ENCODE peak calls at places on chromosomes 12 and 14, in seven cellular contexts. J is AG04450, D is prostate gland, I is GM06990, A is psoas muscle, U is HL-60, E is mammary epithelial cell. Q is an unnamed sample.

GRCh38 chr14:25231006-25231405 is 181.1 kb upstream of the STXBP6 start:
- DNase-seq in J (no peak), D (no peak), I (no peak), A (no peak), U (no peak), E (no peak), Q (peak)

GRCh38 chr12:127205781-127206535 is 1061.0 kb upstream of the TMEM132C start:
- DNase-seq in J (no peak), D (no peak), I (no peak), A (no peak), U (no peak), E (no peak), Q (no peak)

GRCh38 chr12:38056701-38057689 is 259.6 kb upstream of the ALG10B start:
- DNase-seq in J (no peak), D (no peak), I (no peak), A (no peak), U (no peak), E (peak), Q (no peak)

GRCh38 chr12:108826807-108827721 is 30.3 kb downstream of the SSH1 start:
- DNase-seq in J (no peak), D (no peak), I (no peak), A (no peak), U (no peak), E (no peak), Q (peak)

GRCh38 chr12:28318273-28318672 is 128.0 kb downstream of the CCDC91 start:
- DNase-seq in J (no peak), D (no peak), I (no peak), A (no peak), U (peak), E (no peak), Q (no peak)

GRCh38 chr14:74038015-74038859 is 19.1 kb downstream of the BBOF1 start:
- DNase-seq in J (no peak), D (no peak), I (peak), A (no peak), U (no peak), E (peak), Q (peak)

GRCh38 chr12:94592080-94592479 is 58.3 kb downstream of the TMCC3 start:
- DNase-seq in J (no peak), D (peak), I (no peak), A (no peak), U (no peak), E (peak), Q (no peak)

GRCh38 chr14:73209943-73210342 is 27.4 kb upstream of the PAPLN start:
- DNase-seq in J (no peak), D (no peak), I (no peak), A (no peak), U (no peak), E (peak), Q (peak)

GRCh38 chr12:53766881-53767280 is 15.1 kb upstream of the CISTR start:
- DNase-seq in J (no peak), D (no peak), I (no peak), A (no peak), U (no peak), E (no peak), Q (peak)

GRCh38 chr14:99192823-99193222 is 79.2 kb downstream of the BCL11B start:
- DNase-seq in J (no peak), D (no peak), I (no peak), A (no peak), U (no peak), E (no peak), Q (no peak)

GRCh38 chr12:77940011-77940423 is 109.3 kb downstream of the NAV3 start:
- DNase-seq in J (peak), D (no peak), I (no peak), A (no peak), U (no peak), E (peak), Q (peak)

GRCh38 chr12:122946690-122947271 is 19.5 kb downstream of the ABCB9 start:
- DNase-seq in J (peak), D (peak), I (peak), A (peak), U (peak), E (peak), Q (peak)

GRCh38 chr14:93317200-93317599 is 15.6 kb downstream of the BTBD7 start:
- DNase-seq in J (no peak), D (no peak), I (no peak), A (no peak), U (no peak), E (no peak), Q (no peak)

GRCh38 chr12:6082613-6083012 is 41.9 kb downstream of the VWF start:
- DNase-seq in J (no peak), D (no peak), I (no peak), A (no peak), U (no peak), E (no peak), Q (no peak)

GRCh38 chr14:55927059-55927458 is 191.2 kb upstream of the PELI2 start:
- DNase-seq in J (no peak), D (no peak), I (no peak), A (no peak), U (no peak), E (no peak), Q (no peak)

GRCh38 chr14:50045039-50045711 is 71.2 kb downstream of the VCPKMT start:
- DNase-seq in J (peak), D (peak), I (peak), A (peak), U (no peak), E (peak), Q (peak)

GRCh38 chr12:124485371-124485770 is 82.0 kb downstream of the NCOR2 start:
- DNase-seq in J (no peak), D (no peak), I (no peak), A (no peak), U (no peak), E (no peak), Q (no peak)

GRCh38 chr12:78398750-78399149 is 465.8 kb upstream of the SYT1 start:
- DNase-seq in J (no peak), D (no peak), I (no peak), A (no peak), U (no peak), E (peak), Q (peak)

GRCh38 chr12:23640754-23641153 is 308.7 kb downstream of the SOX5 start:
- DNase-seq in J (no peak), D (no peak), I (no peak), A (no peak), U (no peak), E (no peak), Q (no peak)

GRCh38 chr12:16602412-16602811 is 3.5 kb downstream of the LMO3 start:
- DNase-seq in J (no peak), D (no peak), I (no peak), A (no peak), U (no peak), E (no peak), Q (no peak)
- H3K4me3 ChIP-seq in J (no peak), D (no peak), I (no peak), A (no peak), U (no peak), E (no peak), Q (no peak)

DNA sequence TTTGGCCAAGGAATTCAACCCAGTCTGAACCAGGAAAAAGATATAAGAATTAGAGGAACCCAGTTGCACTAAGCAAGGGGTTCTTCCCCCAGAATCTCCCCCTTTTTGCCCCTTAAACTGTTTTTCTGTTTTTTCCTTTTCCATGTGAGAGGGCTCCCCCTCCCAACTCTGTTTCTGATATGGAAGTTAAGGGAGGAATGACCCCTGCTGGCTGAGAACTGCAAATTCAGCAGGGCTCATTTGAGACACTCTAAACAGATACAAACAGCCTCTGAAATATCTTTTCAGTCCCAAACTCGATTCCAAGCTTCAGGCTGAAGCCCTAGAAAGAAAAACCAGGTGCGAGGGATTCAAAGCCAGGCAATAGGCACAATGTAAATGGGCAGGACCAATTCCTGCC is 132.7 kb downstream of the SLC41A2 start:
- DNase-seq in J (no peak), D (no peak), I (no peak), A (no peak), U (no peak), E (peak), Q (no peak)
- TF ChIP-seq CTCF in J (peak), D (no peak), I (no peak), A (no peak), U (peak), E (peak), Q (peak)

GRCh38 chr12:132510111-132510724 is 20.3 kb downstream of the FBRSL1 start:
- DNase-seq in J (no peak), D (no peak), I (no peak), A (no peak), U (no peak), E (no peak), Q (no peak)

GRCh38 chr12:132512197-132513069 is 22.5 kb downstream of the FBRSL1 start:
- DNase-seq in J (no peak), D (no peak), I (no peak), A (no peak), U (no peak), E (no peak), Q (no peak)

GRCh38 chr12:132511516-132512196 is 21.7 kb downstream of the FBRSL1 start:
- DNase-seq in J (no peak), D (no peak), I (no peak), A (no peak), U (no peak), E (no peak), Q (no peak)

GRCh38 chr12:132508860-132509732 is 19.1 kb downstream of the FBRSL1 start:
- DNase-seq in J (no peak), D (no peak), I (no peak), A (no peak), U (no peak), E (no peak), Q (no peak)

DNA sequence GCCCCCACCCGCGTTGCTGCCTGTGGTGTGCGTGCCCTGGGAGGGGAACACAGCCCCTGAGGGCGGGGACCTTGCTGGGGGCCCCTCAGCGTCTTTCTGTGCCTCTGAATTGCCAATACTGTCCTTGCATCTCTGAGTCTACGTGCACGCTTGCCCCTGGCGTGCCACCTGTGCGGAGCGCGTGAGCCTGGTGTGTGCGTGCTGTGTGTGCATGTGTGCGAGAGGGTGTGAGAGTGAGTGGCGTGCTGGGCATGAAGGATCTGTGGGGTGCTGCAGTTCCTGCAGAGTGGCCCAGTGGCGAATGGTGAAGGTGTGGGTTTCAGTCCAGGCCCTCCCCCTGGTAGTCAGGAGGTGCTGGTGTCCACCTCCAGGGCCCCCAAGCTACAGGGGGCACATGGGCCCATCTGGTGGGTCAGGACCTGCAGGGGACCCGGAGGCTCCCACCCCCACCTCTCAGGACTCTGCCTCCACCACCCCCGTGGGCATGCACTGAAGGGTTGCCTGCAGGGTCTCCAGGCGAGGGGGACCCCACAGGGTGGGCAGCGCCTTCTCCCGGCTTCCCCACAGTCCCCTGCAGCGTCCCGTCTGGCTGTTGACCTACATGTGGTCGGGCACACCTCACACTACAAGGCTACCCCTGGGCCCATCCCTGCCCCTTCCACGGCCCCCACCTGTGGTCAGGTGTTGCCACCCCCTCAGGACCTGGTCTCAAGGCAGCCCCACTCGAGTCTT is 21.0 kb downstream of the FBRSL1 start:
- DNase-seq in J (no peak), D (no peak), I (no peak), A (no peak), U (no peak), E (no peak), Q (no peak)
- H3K4me3 ChIP-seq in J (no peak), D (no peak), I (no peak), A (no peak), U (no peak), E (no peak), Q (no peak)

DNA sequence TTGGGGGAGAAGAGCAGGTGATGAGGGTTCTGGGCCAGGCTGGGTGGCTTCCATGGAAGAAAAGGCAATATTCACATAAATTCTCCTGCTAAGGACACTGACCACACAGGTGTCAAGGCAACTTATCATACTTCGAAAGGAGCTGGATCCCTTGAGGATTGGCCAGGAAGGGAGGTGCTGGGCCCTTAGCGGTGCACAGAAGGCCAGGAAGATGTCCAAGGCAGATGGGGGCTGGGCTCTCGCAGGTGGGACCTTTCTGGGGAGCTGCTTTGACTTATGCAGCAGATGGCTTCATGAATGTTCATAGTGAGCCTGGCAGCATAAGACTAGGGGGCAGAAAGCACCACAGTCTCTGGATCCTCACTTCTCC is 3.9 kb downstream of the CD63 start:
- DNase-seq in J (no peak), D (no peak), I (no peak), A (peak), U (no peak), E (no peak), Q (no peak)
- TF ChIP-seq CTCF in J (no peak), D (no peak), I (no peak), A (no peak), U (no peak), E (no peak), Q (no peak)

DNA sequence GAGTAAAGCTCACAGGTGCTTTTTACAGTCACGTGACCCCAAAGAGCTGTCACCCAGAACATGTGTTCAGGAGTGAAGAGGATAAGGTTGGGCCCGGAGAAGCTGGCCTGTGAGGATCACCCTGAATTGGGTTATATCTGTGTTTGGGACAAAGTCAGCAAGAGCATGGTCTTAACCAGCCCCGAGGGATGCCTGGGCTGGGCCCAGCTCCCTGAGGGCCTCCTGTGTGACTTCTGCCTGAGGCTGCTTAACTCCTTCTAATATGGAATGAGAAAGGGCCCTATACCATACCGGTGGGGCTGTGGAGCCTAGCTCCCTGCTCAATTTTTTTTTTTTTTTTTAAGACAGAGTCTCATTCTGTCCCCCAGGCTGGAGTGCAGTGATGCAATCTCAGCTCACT is 2.5 kb downstream of the CDCA4 start:
- DNase-seq in J (no peak), D (no peak), I (no peak), A (no peak), U (no peak), E (no peak), Q (no peak)
- H3K4me3 ChIP-seq in J (no peak), D (no peak), I (peak), A (no peak), U (peak), E (no peak), Q (no peak)

DNA sequence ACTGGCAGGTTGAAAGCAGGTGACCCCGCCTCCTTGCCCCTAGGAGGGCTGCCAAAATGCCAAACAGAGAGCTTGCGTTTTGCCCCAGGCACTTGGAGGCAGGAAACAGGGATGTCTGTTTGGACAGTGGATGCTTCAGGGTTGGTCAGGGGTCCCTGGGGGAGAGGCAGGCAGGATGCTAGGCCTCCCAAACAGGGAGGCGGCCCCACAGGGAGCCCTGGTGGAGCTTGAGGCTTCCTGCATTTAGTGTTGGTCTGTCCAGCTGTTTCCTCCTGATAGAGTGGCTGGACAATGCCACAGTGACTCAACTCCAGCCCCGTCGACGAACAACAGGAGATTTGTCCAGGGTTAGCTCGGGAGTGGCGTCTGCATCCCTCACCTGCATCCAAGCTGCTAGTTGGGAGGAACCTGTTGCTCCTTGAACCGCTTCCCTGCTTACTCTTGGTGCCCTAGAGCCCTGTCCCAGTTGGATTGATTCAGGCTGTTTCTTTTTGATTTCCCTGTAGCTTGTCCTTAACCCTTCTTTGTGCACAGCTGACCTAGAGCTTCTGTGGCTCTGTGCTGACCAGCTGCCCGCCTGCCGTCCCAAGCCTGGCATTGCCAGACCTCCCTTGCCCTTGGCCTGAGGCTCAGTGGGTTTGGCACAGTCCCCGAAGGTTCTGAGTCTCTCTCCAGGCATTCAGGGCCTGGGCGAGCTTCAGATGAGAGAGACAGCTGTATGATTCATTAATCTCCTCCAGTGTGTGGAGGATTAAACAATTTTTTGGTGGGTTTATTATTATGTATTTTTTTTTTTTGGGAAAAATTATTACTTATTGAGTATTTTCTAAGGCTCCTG is 45.9 kb downstream of the TSPAN9 start:
- DNase-seq in J (no peak), D (no peak), I (no peak), A (peak), U (no peak), E (peak), Q (peak)
- TF ChIP-seq CTCF in J (peak), D (no peak), I (no peak), A (no peak), U (no peak), E (no peak), Q (peak)

DNA sequence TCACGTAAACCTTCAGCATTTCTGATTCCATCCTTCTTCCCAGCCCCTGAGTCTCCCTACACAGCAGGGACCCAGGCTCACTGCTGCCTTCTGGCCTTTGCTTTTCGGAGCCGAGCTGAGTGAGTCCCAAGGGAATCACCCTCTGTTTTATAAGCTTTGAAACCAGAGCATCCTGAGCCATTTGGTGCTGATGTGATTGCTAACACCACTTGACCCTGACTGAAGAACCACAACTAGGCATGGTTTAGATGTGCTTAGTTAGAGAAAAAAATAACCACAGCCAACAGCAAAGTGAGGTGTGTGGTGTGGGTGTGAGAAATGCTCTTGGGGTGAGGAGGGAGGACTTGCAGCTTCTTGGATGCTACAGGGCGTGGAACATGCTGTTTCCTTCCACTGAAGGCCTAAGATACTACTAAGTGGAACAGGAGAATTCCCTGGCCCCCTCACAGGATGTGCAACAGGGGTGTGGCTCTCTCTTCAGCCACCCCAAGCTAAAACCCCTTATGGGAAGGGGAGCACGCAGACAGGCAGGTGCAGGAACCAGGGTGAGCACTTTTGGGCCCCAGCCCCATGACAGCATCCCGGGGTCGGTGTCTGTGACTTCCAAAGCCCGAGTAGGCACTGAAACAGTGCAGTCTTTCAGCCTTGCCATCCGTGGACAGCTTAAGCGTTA is at the start of gene TC2N:
- DNase-seq in J (no peak), D (no peak), I (no peak), A (no peak), U (no peak), E (no peak), Q (no peak)
- H3K4me3 ChIP-seq in J (no peak), D (peak), I (no peak), A (no peak), U (no peak), E (no peak), Q (no peak)

GRCh38 chr12:51692016-51692415 is 101.0 kb downstream of the SCN8A start:
- DNase-seq in J (no peak), D (no peak), I (no peak), A (no peak), U (no peak), E (no peak), Q (no peak)

GRCh38 chr12:51694146-51694545 is 103.1 kb downstream of the SCN8A start:
- DNase-seq in J (no peak), D (no peak), I (no peak), A (no peak), U (no peak), E (no peak), Q (no peak)

GRCh38 chr12:51699219-51699618 is 108.2 kb downstream of the SCN8A start:
- DNase-seq in J (no peak), D (no peak), I (no peak), A (no peak), U (no peak), E (no peak), Q (no peak)

GRCh38 chr12:51693569-51693968 is 102.5 kb downstream of the SCN8A start:
- DNase-seq in J (no peak), D (no peak), I (no peak), A (no peak), U (no peak), E (no peak), Q (no peak)

GRCh38 chr12:51695241-51696010 is 104.4 kb downstream of the SCN8A start:
- DNase-seq in J (no peak), D (no peak), I (no peak), A (no peak), U (no peak), E (no peak), Q (no peak)
- TF ChIP-seq CTCF in J (no peak), D (no peak), I (no peak), A (no peak), U (no peak), E (no peak), Q (no peak)

DNA sequence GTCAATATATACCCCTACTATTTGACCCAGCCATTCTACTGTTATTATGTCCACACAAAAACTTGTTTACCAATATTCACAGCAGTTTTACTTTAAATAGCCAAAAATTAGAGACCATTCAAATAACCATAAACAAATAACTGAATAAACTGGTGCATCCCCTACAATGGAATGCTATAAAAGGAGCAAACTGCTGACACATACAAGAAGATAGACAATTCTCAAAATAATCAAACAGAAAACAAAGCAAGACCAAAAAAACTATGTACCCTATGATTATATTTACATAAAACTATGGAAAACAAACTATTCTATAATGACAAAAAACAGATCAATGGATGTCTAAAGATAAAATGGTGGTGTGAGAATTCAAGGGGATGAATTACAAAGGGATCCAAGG is 54.4 kb downstream of the RALGAPA1 start:
- DNase-seq in J (no peak), D (no peak), I (no peak), A (no peak), U (no peak), E (no peak), Q (no peak)
- H3K4me3 ChIP-seq in J (no peak), D (no peak), I (no peak), A (no peak), U (no peak), E (no peak), Q (no peak)

Q was measured in fibroblast of the aortic adventitia.